ENCODE peak calls at places on chromosomes 1 and 21, in ten cellular contexts. One of them, this sample, is unnamed.
A peak's percentile ranks its signal among the peaks of the same experiment; 100 is the strongest.

GRCh38 chr1:156076609-156077429 is 5.4 kb downstream of the MEX3A start:
- DNase-seq in M059J: no peak
- DNase-seq in activated gamma-delta T cell treated with anti-CD3 and anti-CD28 coated beads, Interleukin-2, amount 50 U/mL, for 16 hours: no peak
- DNase-seq in left ventricle myocardium superior: peak; percentile 71
- DNase-seq in BJ: no peak
- DNase-seq in sciatic nerve: peak; percentile 82
- DNase-seq in CD8-positive, alpha-beta memory T cell: no peak
- DNase-seq in activated CD8-positive, alpha-beta memory T cell treated with anti-CD3 and anti-CD28 coated beads for 1 hour: no peak
- DNase-seq in SIG-M5: no peak
- DNase-seq in AG08395: no peak
- DNase-seq in this sample: no peak

GRCh38 chr1:234944439-234945369 is 183.9 kb downstream of the TOMM20 start:
- DNase-seq in M059J: no peak
- DNase-seq in activated gamma-delta T cell treated with anti-CD3 and anti-CD28 coated beads, Interleukin-2, amount 50 U/mL, for 16 hours: no peak
- DNase-seq in left ventricle myocardium superior: no peak
- DNase-seq in BJ: no peak
- DNase-seq in sciatic nerve: no peak
- DNase-seq in CD8-positive, alpha-beta memory T cell: no peak
- DNase-seq in activated CD8-positive, alpha-beta memory T cell treated with anti-CD3 and anti-CD28 coated beads for 1 hour: no peak
- DNase-seq in SIG-M5: peak; percentile 99
- DNase-seq in AG08395: no peak
- DNase-seq in this sample: no peak

GRCh38 chr1:84774674-84775548 is 84.7 kb upstream of the SSX2IP start:
- DNase-seq in M059J: peak; percentile 20
- DNase-seq in activated gamma-delta T cell treated with anti-CD3 and anti-CD28 coated beads, Interleukin-2, amount 50 U/mL, for 16 hours: no peak
- DNase-seq in left ventricle myocardium superior: no peak
- DNase-seq in BJ: no peak
- DNase-seq in sciatic nerve: no peak
- DNase-seq in CD8-positive, alpha-beta memory T cell: no peak
- DNase-seq in activated CD8-positive, alpha-beta memory T cell treated with anti-CD3 and anti-CD28 coated beads for 1 hour: no peak
- DNase-seq in SIG-M5: no peak
- DNase-seq in AG08395: no peak
- DNase-seq in this sample: peak; percentile 3

GRCh38 chr1:213446496-213446895 is 395.5 kb downstream of the RPS6KC1 start:
- DNase-seq in M059J: no peak
- DNase-seq in activated gamma-delta T cell treated with anti-CD3 and anti-CD28 coated beads, Interleukin-2, amount 50 U/mL, for 16 hours: no peak
- DNase-seq in left ventricle myocardium superior: no peak
- DNase-seq in BJ: no peak
- DNase-seq in sciatic nerve: no peak
- DNase-seq in CD8-positive, alpha-beta memory T cell: no peak
- DNase-seq in activated CD8-positive, alpha-beta memory T cell treated with anti-CD3 and anti-CD28 coated beads for 1 hour: no peak
- DNase-seq in SIG-M5: no peak
- DNase-seq in AG08395: no peak
- DNase-seq in this sample: no peak

GRCh38 chr21:45227735-45228134 is 60.0 kb downstream of the POFUT2 start:
- DNase-seq in M059J: no peak
- DNase-seq in activated gamma-delta T cell treated with anti-CD3 and anti-CD28 coated beads, Interleukin-2, amount 50 U/mL, for 16 hours: no peak
- DNase-seq in left ventricle myocardium superior: no peak
- DNase-seq in BJ: no peak
- DNase-seq in sciatic nerve: no peak
- DNase-seq in CD8-positive, alpha-beta memory T cell: no peak
- DNase-seq in activated CD8-positive, alpha-beta memory T cell treated with anti-CD3 and anti-CD28 coated beads for 1 hour: no peak
- DNase-seq in SIG-M5: no peak
- DNase-seq in AG08395: no peak
- DNase-seq in this sample: no peak

GRCh38 chr1:214378492-214378891 is 97.5 kb downstream of the SMYD2 start:
- DNase-seq in M059J: peak; percentile 79
- DNase-seq in activated gamma-delta T cell treated with anti-CD3 and anti-CD28 coated beads, Interleukin-2, amount 50 U/mL, for 16 hours: no peak
- DNase-seq in left ventricle myocardium superior: no peak
- DNase-seq in BJ: no peak
- DNase-seq in sciatic nerve: no peak
- DNase-seq in CD8-positive, alpha-beta memory T cell: no peak
- DNase-seq in activated CD8-positive, alpha-beta memory T cell treated with anti-CD3 and anti-CD28 coated beads for 1 hour: no peak
- DNase-seq in SIG-M5: no peak
- DNase-seq in AG08395: no peak
- DNase-seq in this sample: no peak

GRCh38 chr1:64043976-64044375 is 159.4 kb upstream of the UBE2U start:
- DNase-seq in M059J: peak; percentile 96
- DNase-seq in activated gamma-delta T cell treated with anti-CD3 and anti-CD28 coated beads, Interleukin-2, amount 50 U/mL, for 16 hours: no peak
- DNase-seq in left ventricle myocardium superior: no peak
- DNase-seq in BJ: peak; percentile 27
- DNase-seq in sciatic nerve: no peak
- DNase-seq in CD8-positive, alpha-beta memory T cell: no peak
- DNase-seq in activated CD8-positive, alpha-beta memory T cell treated with anti-CD3 and anti-CD28 coated beads for 1 hour: no peak
- DNase-seq in SIG-M5: no peak
- DNase-seq in AG08395: peak; percentile 80
- DNase-seq in this sample: no peak

GRCh38 chr1:161192476-161193465 is 6.1 kb downstream of the ADAMTS4 start:
- DNase-seq in M059J: peak; percentile 72
- DNase-seq in activated gamma-delta T cell treated with anti-CD3 and anti-CD28 coated beads, Interleukin-2, amount 50 U/mL, for 16 hours: peak; percentile 52
- DNase-seq in left ventricle myocardium superior: peak; percentile 50
- DNase-seq in BJ: no peak
- DNase-seq in sciatic nerve: peak; percentile 82
- DNase-seq in CD8-positive, alpha-beta memory T cell: peak; percentile 49
- DNase-seq in activated CD8-positive, alpha-beta memory T cell treated with anti-CD3 and anti-CD28 coated beads for 1 hour: no peak
- DNase-seq in SIG-M5: no peak
- DNase-seq in AG08395: peak; percentile 82
- DNase-seq in this sample: peak; percentile 57

GRCh38 chr1:145962157-145963102 is 1.9 kb downstream of the ANKRD34A start:
- DNase-seq in M059J: peak; percentile 43
- DNase-seq in activated gamma-delta T cell treated with anti-CD3 and anti-CD28 coated beads, Interleukin-2, amount 50 U/mL, for 16 hours: no peak
- DNase-seq in left ventricle myocardium superior: peak; percentile 72
- DNase-seq in BJ: no peak
- DNase-seq in sciatic nerve: peak; percentile 73
- DNase-seq in CD8-positive, alpha-beta memory T cell: peak; percentile 41
- DNase-seq in activated CD8-positive, alpha-beta memory T cell treated with anti-CD3 and anti-CD28 coated beads for 1 hour: no peak
- DNase-seq in SIG-M5: no peak
- DNase-seq in AG08395: peak; percentile 76
- DNase-seq in this sample: no peak

GRCh38 chr1:43305461-43305860 is 4.7 kb downstream of the TIE1 start:
- DNase-seq in M059J: no peak
- DNase-seq in activated gamma-delta T cell treated with anti-CD3 and anti-CD28 coated beads, Interleukin-2, amount 50 U/mL, for 16 hours: no peak
- DNase-seq in left ventricle myocardium superior: no peak
- DNase-seq in BJ: no peak
- DNase-seq in sciatic nerve: peak; percentile 39
- DNase-seq in CD8-positive, alpha-beta memory T cell: no peak
- DNase-seq in activated CD8-positive, alpha-beta memory T cell treated with anti-CD3 and anti-CD28 coated beads for 1 hour: no peak
- DNase-seq in SIG-M5: no peak
- DNase-seq in AG08395: no peak
- DNase-seq in this sample: no peak

GRCh38 chr1:58857673-58858343 is 74.0 kb upstream of the JUN start:
- DNase-seq in M059J: no peak
- DNase-seq in activated gamma-delta T cell treated with anti-CD3 and anti-CD28 coated beads, Interleukin-2, amount 50 U/mL, for 16 hours: no peak
- DNase-seq in left ventricle myocardium superior: no peak
- DNase-seq in BJ: no peak
- DNase-seq in sciatic nerve: no peak
- DNase-seq in CD8-positive, alpha-beta memory T cell: no peak
- DNase-seq in activated CD8-positive, alpha-beta memory T cell treated with anti-CD3 and anti-CD28 coated beads for 1 hour: no peak
- DNase-seq in SIG-M5: no peak
- DNase-seq in AG08395: no peak
- DNase-seq in this sample: no peak

This sample was measured in NCI-H1092 treated with DMSO at 0.1 percent for 48 hours.